ENCODE peak calls at places on chromosome 15, in five cellular contexts. K, G, V, E and D are unnamed samples.

GRCh38 chr15:52020253-52021085 is 1.4 kb downstream of the MAPK6 start:
- DNase-seq in K (no peak), G (no peak), V (no peak), E (no peak), D (peak; percentile 54)

GRCh38 chr15:82150645-82151044 is 104.8 kb upstream of the MEX3B start:
- DNase-seq in K (no peak), G (no peak), V (no peak), E (no peak), D (no peak)

GRCh38 chr15:71125831-71126453 is 10.7 kb downstream of the THSD4 start:
- DNase-seq in K (no peak), G (peak; percentile 70), V (no peak), E (no peak), D (no peak)

GRCh38 chr15:82122754-82123400 is 77.1 kb upstream of the MEX3B start:
- DNase-seq in K (no peak), G (no peak), V (no peak), E (no peak), D (peak; percentile 92)

GRCh38 chr15:41561104-41561776 is 2.2 kb downstream of the TYRO3 start:
- DNase-seq in K (no peak), G (no peak), V (no peak), E (no peak), D (no peak)

GRCh38 chr15:98900382-98900781 is 107.2 kb downstream of the PGPEP1L start:
- DNase-seq in K (no peak), G (no peak), V (peak; percentile 21), E (no peak), D (peak; percentile 71)

GRCh38 chr15:41115652-41116115 is 396 bp downstream of the INO80 start:
- DNase-seq in K (peak; percentile 44), G (no peak), V (peak; percentile 23), E (no peak), D (peak; percentile 72)

GRCh38 chr15:42011074-42011473 is 9.8 kb downstream of the PLA2G4E start:
- DNase-seq in K (no peak), G (no peak), V (peak; percentile 14), E (no peak), D (no peak)

GRCh38 chr15:57503051-57503702 is 88.5 kb upstream of the MYZAP start:
- DNase-seq in K (no peak), G (peak; percentile 54), V (no peak), E (no peak), D (no peak)

GRCh38 chr15:50880651-50881114 is 27.8 kb upstream of the AP4E1 start:
- DNase-seq in K (no peak), G (no peak), V (no peak), E (no peak), D (peak; percentile 65)

GRCh38 chr15:45795487-45796069 is 160.7 kb downstream of the SQOR start:
- DNase-seq in K (peak; percentile 70), G (peak; percentile 63), V (no peak), E (peak; percentile 25), D (peak; percentile 23)

GRCh38 chr15:62280625-62281024 is 115.5 kb upstream of the C2CD4B start:
- DNase-seq in K (no peak), G (no peak), V (no peak), E (no peak), D (no peak)

GRCh38 chr15:49036650-49037545 is 9.3 kb downstream of the SECISBP2L start:
- DNase-seq in K (no peak), G (no peak), V (no peak), E (no peak), D (peak; percentile 65)

DNA sequence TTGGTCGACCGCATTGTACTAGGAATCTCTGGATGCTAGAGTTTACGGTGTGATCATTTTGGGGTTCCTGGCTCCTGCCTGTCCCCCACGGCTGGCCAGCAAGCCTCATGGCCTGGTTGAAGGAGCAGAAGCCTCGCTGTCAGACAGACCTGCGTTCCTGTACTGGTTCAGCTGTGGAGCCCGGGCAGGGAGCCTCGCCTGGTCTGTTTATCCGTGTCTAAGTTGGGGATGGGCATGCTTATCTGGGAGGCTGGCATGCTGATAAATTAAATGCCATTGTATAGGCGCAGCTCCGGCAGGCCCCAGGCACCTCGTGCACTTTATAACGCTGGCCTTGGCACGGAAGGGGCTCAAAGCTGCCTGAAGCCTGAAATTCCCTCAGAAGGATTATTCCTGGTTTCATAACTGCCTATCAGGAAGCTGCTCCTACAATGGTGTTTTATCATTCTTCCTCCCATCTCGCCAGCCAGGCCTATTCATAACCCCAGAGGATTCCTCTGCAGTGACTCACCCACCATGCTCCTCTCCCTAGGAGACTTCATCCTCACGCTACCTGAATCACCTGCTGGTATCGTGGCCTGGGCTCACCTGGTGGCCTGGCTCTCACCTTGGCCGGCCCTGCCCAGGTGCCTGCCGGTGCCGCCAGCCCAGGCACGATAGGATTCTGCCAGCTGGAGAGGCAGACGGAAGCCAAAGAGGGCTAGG is 110.9 kb downstream of the ASB7 start:
- DNase-seq in K (no peak), G (peak; percentile 41), V (peak; percentile 95), E (no peak), D (peak; percentile 78)
- H4K8ac ChIP-seq in K (no peak overlapping the region), G (no peak overlapping the region), V (no peak overlapping the region), E (no peak overlapping the region), D (peak overlapping the region; percentile 46)

DNA sequence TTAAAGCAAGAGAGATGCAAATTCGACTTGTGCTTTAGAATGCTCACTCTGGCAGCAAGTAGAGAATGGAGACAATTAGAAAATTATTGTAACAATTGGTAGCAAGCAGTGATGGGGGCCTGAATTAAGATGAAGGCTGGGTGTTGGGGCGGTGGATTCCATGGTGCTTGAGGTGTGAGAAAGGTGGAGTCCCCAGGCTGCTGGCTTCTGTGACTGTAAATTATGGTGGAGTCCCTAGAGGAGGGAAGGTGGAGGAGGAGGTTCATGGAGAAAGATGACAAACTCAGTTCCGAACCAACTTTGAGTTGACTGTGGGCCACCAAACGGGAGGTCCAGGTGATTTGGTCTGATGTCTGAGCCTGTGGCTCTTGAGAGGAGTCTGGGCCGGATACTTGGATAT is 10.7 kb upstream of the SMAD3 start:
- DNase-seq in K (no peak), G (no peak), V (no peak), E (no peak), D (no peak)
- H2BK12ac ChIP-seq in K (no peak overlapping the region), G (no peak overlapping the region), V (peak overlapping the region; percentile 8), E (no peak overlapping the region), D (no peak overlapping the region)

GRCh38 chr15:43241100-43241499 is 20.3 kb upstream of the EPB42 start:
- DNase-seq in K (no peak), G (no peak), V (no peak), E (no peak), D (no peak)
- H4K8ac ChIP-seq in K (no peak overlapping the region), G (no peak overlapping the region), V (no peak overlapping the region), E (no peak overlapping the region), D (no peak overlapping the region)

GRCh38 chr15:78212008-78212407 is 22.4 kb downstream of the ACSBG1 start:
- DNase-seq in K (no peak), G (no peak), V (no peak), E (no peak), D (no peak)
- H2BK12ac ChIP-seq in K (no peak overlapping the region), G (no peak overlapping the region), V (no peak overlapping the region), E (no peak overlapping the region), D (no peak overlapping the region)

GRCh38 chr15:80559761-80560160 is 135.3 kb upstream of the ABHD17C start:
- DNase-seq in K (no peak), G (no peak), V (no peak), E (no peak), D (no peak)

GRCh38 chr15:80560601-80561025 is 134.5 kb upstream of the ABHD17C start:
- DNase-seq in K (no peak), G (no peak), V (no peak), E (no peak), D (peak; percentile 28)

GRCh38 chr15:80562033-80562432 is 133.1 kb upstream of the ABHD17C start:
- DNase-seq in K (no peak), G (no peak), V (no peak), E (no peak), D (no peak)

GRCh38 chr15:80562846-80563245 is 132.3 kb upstream of the ABHD17C start:
- DNase-seq in K (no peak), G (no peak), V (no peak), E (no peak), D (no peak)

GRCh38 chr15:80561500-80561899 is 133.6 kb upstream of the ABHD17C start:
- DNase-seq in K (no peak), G (no peak), V (no peak), E (no peak), D (peak; percentile 27)
- H4K8ac ChIP-seq in K (no peak overlapping the region), G (no peak overlapping the region), V (no peak overlapping the region), E (no peak overlapping the region), D (no peak overlapping the region)

DNA sequence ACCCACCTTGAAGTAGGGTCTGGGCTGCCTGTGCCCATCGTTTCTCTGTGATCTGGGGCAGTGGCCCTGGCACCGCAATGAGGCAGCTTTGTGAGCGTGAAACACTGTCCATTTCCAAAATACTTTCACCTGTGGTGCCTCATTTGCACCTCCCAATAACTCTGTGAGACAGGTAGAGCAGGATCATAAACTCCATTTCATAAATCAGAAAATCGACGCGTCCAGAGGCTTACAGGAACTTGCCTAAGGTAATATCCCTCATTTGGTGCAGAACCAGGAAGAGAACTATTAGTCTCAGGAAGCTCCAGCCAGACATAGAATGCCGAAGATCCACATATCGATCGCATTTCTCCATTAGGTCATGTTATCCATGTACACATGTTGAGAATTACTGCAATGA is 38.2 kb upstream of the SEMA4B start:
- DNase-seq in K (no peak), G (no peak), V (peak; percentile 83), E (no peak), D (no peak)
- H2BK12ac ChIP-seq in K (no peak overlapping the region), G (no peak overlapping the region), V (no peak overlapping the region), E (no peak overlapping the region), D (no peak overlapping the region)